ENCODE peak calls at places on chromosomes 11 and 22, in ten cellular contexts. N is A549, Q is prostate gland, V is left lung, D is brain microvascular endothelial cell, M is SJCRH30, X is caudate nucleus, E is tibial nerve, R is endodermal cell, B is dorsolateral prefrontal cortex. U is an unnamed sample.

GRCh38 chr11:75261474-75261847 is 20.9 kb downstream of the TPBGL start:
- DNase-seq in N (no peak), Q (no peak), V (peak), D (no peak), M (peak), X (no peak), E (no peak), R (no peak), B (peak), U (no peak)

GRCh38 chr11:563812-564578 is 3.2 kb downstream of the RASSF7 start:
- DNase-seq in N (no peak), Q (peak), V (no peak), D (no peak), M (no peak), X (no peak), E (no peak), R (no peak), B (no peak), U (no peak)

GRCh38 chr22:37184380-37184755 is 3.7 kb downstream of the C1QTNF6 start:
- DNase-seq in N (no peak), Q (no peak), V (no peak), D (no peak), M (no peak), X (no peak), E (no peak), R (no peak), B (no peak), U (no peak)

GRCh38 chr22:49936018-49936972 is 17.9 kb downstream of the CRELD2 start:
- DNase-seq in N (no peak), Q (peak), V (peak), D (peak), M (peak), X (no peak), E (peak), R (peak), B (peak), U (peak)

GRCh38 chr11:31772412-31772811 is 38.7 kb downstream of the PAX6 start:
- DNase-seq in N (no peak), Q (no peak), V (no peak), D (no peak), M (no peak), X (no peak), E (no peak), R (no peak), B (no peak), U (no peak)

GRCh38 chr22:46971141-46971775 is 208.8 kb downstream of the TBC1D22A start:
- DNase-seq in N (no peak), Q (no peak), V (no peak), D (peak), M (no peak), X (no peak), E (peak), R (peak), B (no peak), U (peak)

GRCh38 chr11:10317281-10317755 is 12.4 kb downstream of the ADM start:
- DNase-seq in N (no peak), Q (no peak), V (no peak), D (no peak), M (no peak), X (no peak), E (no peak), R (peak), B (no peak), U (no peak)

GRCh38 chr22:17513612-17514011 is 49.7 kb upstream of the SLC25A18 start:
- DNase-seq in N (no peak), Q (no peak), V (no peak), D (no peak), M (no peak), X (no peak), E (no peak), R (no peak), B (no peak), U (no peak)

GRCh38 chr11:77073328-77074001 is 6.7 kb downstream of the CAPN5 start:
- DNase-seq in N (peak), Q (peak), V (peak), D (peak), M (peak), X (peak), E (peak), R (peak), B (peak), U (peak)

GRCh38 chr22:41526802-41527799 is 17.2 kb downstream of the POLR3H start:
- DNase-seq in N (peak), Q (no peak), V (no peak), D (no peak), M (peak), X (no peak), E (no peak), R (peak), B (peak), U (peak)

GRCh38 chr11:43574949-43575915 is 105.3 kb upstream of the HSD17B12 start:
- DNase-seq in N (no peak), Q (no peak), V (no peak), D (peak), M (peak), X (peak), E (no peak), R (peak), B (peak), U (peak)

GRCh38 chr22:48433647-48434046 is 1394.0 kb downstream of the BRD1 start:
- DNase-seq in N (no peak), Q (no peak), V (peak), D (no peak), M (no peak), X (no peak), E (no peak), R (no peak), B (no peak), U (no peak)

GRCh38 chr22:48434156-48434867 is 1393.4 kb downstream of the BRD1 start:
- DNase-seq in N (no peak), Q (no peak), V (peak), D (no peak), M (no peak), X (no peak), E (no peak), R (no peak), B (no peak), U (no peak)

GRCh38 chr22:48431014-48431413 is 1396.7 kb downstream of the BRD1 start:
- DNase-seq in N (no peak), Q (no peak), V (no peak), D (no peak), M (no peak), X (no peak), E (no peak), R (no peak), B (no peak), U (no peak)

GRCh38 chr22:48431536-48432315 is 1395.9 kb downstream of the BRD1 start:
- DNase-seq in N (no peak), Q (no peak), V (no peak), D (no peak), M (no peak), X (no peak), E (no peak), R (no peak), B (no peak), U (no peak)

DNA sequence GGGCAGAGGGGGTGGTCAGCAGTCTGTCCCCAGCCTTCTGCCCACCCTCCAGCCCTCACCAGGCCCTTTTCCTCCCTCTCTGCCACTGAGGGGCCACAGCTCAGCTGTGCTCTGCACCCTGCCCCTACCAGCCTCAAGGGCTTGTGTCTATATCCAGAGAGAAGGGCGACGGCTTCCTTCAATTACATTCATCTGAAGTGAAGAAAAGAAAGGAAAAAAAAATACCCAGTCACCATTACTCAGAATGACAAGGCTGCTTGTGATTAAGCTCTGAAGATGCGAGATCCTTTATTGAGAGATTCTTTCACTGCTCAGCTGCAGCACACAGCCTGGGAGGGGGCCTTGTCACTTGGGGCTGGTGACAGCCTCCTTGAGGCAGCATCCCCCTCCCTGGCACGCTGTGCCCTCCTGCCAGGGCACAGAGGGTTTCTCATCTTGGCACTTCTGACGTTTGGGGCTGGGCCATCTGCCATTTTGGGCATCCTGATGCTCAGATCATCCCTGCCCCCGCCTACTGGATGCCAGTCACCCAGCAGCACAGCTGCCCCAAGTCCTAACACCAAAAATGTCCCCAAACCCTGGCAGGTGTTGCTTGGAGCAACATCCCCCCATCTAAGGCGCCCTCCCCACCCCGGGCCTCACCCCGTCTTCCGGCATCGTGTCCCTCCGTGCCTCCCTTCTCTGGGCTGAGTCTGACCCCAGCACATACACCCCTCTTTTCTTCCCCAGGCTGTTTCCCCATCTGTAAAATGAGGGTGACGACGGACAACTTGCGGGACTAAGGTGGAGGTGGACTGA is 1394.8 kb downstream of the BRD1 start:
- DNase-seq in N (no peak), Q (no peak), V (peak), D (no peak), M (no peak), X (no peak), E (no peak), R (no peak), B (peak), U (no peak)
- H3K27ac ChIP-seq in N (peak), Q (no peak), V (no peak), D (no peak), M (no peak), X (no peak), E (no peak), R (no peak), B (no peak), U (no peak)

DNA sequence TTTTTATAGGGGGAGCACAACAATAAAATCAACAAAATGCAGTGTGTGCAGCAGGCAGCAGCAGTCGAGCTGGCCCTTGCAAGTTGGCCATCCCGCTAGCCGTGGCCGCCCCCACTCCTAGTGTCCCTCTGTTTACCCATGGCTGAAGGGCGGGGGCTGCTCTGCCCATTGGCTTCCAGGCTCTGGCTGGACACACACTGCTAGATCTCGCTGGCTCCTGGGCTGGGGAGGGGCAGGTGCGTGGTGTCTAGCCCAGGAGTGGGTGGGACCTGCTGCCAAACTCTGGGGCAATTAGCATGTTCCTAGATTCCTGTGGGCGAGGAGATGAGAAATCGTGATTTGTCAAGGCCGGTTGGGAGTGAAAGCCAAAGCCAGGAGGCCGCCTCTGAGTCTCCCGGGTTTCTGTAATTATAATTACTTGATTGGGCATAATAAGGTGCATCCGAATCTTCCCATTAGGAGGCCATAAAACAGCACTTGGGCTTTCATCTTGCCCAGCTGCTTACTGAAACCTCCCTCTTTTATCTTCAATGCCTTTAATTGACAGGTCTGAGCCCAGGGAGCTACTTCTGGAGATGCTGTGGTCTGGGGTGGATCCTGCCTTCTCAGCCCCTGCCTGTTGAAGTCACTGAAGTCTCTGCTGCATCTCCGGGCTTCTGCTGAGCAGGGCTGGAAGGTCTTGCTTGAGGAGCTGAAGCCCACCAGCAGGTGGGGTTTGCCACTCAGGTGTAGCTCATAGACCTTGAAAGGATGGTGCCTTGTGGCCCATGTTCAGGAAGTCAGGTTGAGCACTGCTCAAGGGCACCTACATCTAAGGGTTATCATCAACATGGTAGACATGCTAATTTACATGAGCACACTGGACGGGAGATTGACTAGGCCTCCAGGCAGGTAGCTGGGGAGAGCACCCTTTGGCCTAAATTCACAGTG is 44.5 kb upstream of the DKK3 start:
- DNase-seq in N (no peak), Q (no peak), V (no peak), D (no peak), M (no peak), X (no peak), E (no peak), R (peak), B (no peak), U (no peak)
- H3K27ac ChIP-seq in N (peak), Q (no peak), V (no peak), D (no peak), M (no peak), X (no peak), E (no peak), R (no peak), B (no peak), U (no peak)

GRCh38 chr11:33016654-33017053 is 976 bp downstream of the DEPDC7 start:
- DNase-seq in N (no peak), Q (no peak), V (no peak), D (no peak), M (peak), X (no peak), E (no peak), R (no peak), B (no peak), U (no peak)
- H3K27ac ChIP-seq in N (peak), Q (peak), V (no peak), D (no peak), M (peak), X (no peak), E (peak), R (no peak), B (no peak), U (peak)

GRCh38 chr11:13098067-13098466 is 89.0 kb downstream of the RASSF10 start:
- DNase-seq in N (no peak), Q (peak), V (peak), D (no peak), M (peak), X (peak), E (no peak), R (no peak), B (peak), U (peak)

GRCh38 chr11:13094930-13095687 is 86.0 kb downstream of the RASSF10 start:
- DNase-seq in N (no peak), Q (no peak), V (no peak), D (no peak), M (no peak), X (no peak), E (no peak), R (no peak), B (no peak), U (no peak)

GRCh38 chr11:13101836-13102574 is 92.9 kb downstream of the RASSF10 start:
- DNase-seq in N (no peak), Q (no peak), V (no peak), D (no peak), M (no peak), X (no peak), E (no peak), R (no peak), B (no peak), U (no peak)

GRCh38 chr11:13102575-13102840 is 93.4 kb downstream of the RASSF10 start:
- DNase-seq in N (no peak), Q (no peak), V (no peak), D (no peak), M (no peak), X (no peak), E (no peak), R (no peak), B (no peak), U (no peak)

GRCh38 chr11:13098890-13099289 is 89.8 kb downstream of the RASSF10 start:
- DNase-seq in N (no peak), Q (no peak), V (no peak), D (no peak), M (no peak), X (no peak), E (no peak), R (no peak), B (no peak), U (no peak)
- H3K27ac ChIP-seq in N (no peak), Q (no peak), V (no peak), D (no peak), M (no peak), X (no peak), E (no peak), R (no peak), B (no peak), U (no peak)

GRCh38 chr11:66745356-66746235 is 16.6 kb upstream of the SPTBN2 start:
- DNase-seq in N (peak), Q (peak), V (peak), D (no peak), M (no peak), X (no peak), E (no peak), R (no peak), B (no peak), U (no peak)

GRCh38 chr11:66734215-66734614 is 5.2 kb upstream of the SPTBN2 start:
- DNase-seq in N (no peak), Q (no peak), V (no peak), D (no peak), M (no peak), X (no peak), E (no peak), R (no peak), B (no peak), U (no peak)

GRCh38 chr11:66744485-66745355 is 15.7 kb upstream of the SPTBN2 start:
- DNase-seq in N (peak), Q (peak), V (peak), D (peak), M (peak), X (peak), E (peak), R (peak), B (peak), U (peak)

GRCh38 chr11:66743271-66743968 is 14.4 kb upstream of the SPTBN2 start:
- DNase-seq in N (peak), Q (peak), V (peak), D (no peak), M (no peak), X (no peak), E (no peak), R (no peak), B (no peak), U (no peak)

GRCh38 chr11:66739983-66740382 is 11.0 kb upstream of the SPTBN2 start:
- DNase-seq in N (no peak), Q (no peak), V (no peak), D (peak), M (no peak), X (no peak), E (no peak), R (no peak), B (no peak), U (no peak)
- H3K27ac ChIP-seq in N (no peak), Q (no peak), V (no peak), D (no peak), M (no peak), X (no peak), E (no peak), R (no peak), B (no peak), U (no peak)

DNA sequence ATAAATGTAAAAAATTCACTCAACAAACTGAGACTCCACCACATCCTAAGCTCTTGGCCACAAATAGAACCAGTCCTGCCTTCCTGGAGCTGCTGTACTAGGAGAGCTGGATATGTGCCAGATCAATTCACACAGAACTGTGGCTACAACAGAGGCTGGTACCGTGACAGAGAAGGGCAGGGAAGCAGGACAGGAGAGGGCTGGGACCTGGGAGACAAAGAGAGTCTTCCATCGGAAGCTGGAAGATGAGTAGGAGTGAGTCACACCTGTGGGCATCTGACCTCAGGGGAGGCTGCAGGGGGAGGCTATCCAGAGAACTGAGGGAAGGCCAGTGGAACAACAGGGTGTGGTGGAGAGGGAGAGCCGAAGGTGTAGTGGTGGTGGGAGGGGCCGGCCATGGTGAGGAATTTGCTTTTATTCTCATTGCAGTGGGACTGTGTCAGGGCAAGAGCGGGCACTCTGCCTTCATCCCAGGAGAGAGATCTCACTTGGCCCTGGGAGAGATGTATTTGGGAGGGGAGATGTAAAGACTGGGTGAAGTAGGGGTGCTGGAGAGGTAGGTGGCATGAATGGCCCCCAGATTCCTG is 1.9 kb upstream of the LTBP3 start:
- DNase-seq in N (peak), Q (no peak), V (no peak), D (peak), M (peak), X (no peak), E (no peak), R (peak), B (no peak), U (no peak)
- H3K27ac ChIP-seq in N (peak), Q (peak), V (peak), D (peak), M (peak), X (peak), E (peak), R (no peak), B (peak), U (peak)

GRCh38 chr11:117930208-117930570 is 987 bp upstream of the TMPRSS13 start:
- DNase-seq in N (no peak), Q (no peak), V (peak), D (no peak), M (no peak), X (no peak), E (no peak), R (no peak), B (no peak), U (no peak)
- H3K27ac ChIP-seq in N (no peak), Q (no peak), V (no peak), D (no peak), M (no peak), X (no peak), E (no peak), R (no peak), B (no peak), U (no peak)

DNA sequence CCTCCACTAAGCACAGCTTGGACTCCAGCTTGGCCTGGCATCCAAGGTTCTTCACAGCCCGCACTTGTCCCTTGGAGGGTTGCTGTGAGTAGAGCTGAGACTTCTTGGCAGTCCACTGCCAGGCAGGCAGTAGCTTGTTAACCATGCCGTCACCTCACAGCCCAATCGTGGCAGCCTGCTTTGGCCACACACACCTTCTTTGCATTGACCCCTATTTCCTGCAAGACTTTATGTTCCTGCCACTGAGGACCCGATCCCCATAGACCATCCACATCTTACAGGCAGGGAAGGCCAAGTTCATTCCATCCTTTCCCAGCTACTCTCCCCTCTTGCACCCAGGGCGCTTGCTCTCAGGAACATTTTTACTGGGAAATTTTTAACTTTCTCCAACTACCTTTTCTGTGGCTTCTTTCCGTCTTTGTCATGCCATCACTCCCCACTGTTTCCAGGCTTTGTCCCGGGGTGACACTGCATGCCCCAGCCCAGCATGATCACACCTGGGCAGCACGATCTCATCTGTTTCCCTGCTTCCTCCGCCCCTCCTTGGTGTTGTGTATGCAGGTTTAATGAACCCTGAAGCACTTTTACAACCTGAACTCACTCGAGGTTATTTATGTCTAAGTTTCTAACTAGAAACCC is 2.6 kb upstream of the PYGM start:
- DNase-seq in N (no peak), Q (no peak), V (peak), D (no peak), M (no peak), X (no peak), E (no peak), R (peak), B (peak), U (no peak)
- H3K27ac ChIP-seq in N (no peak), Q (peak), V (no peak), D (no peak), M (no peak), X (peak), E (peak), R (no peak), B (peak), U (peak)